ENCODE peak calls at places on chromosomes 7 and 10, in six cellular contexts. One of them, this sample, is unnamed.

GRCh38 chr7:3730271-3730670 is 429.2 kb downstream of the SDK1 start:
- DNase-seq in CD8-positive, alpha-beta T cell: no peak
- DNase-seq in fibroblast of pulmonary artery: peak
- DNase-seq in IMR-90: peak
- DNase-seq in choroid plexus epithelial cell: no peak
- DNase-seq in A549: no peak
- DNase-seq in this sample: no peak

GRCh38 chr10:112262556-112262955 is 20.6 kb upstream of the TECTB start:
- DNase-seq in CD8-positive, alpha-beta T cell: no peak
- DNase-seq in fibroblast of pulmonary artery: no peak
- DNase-seq in IMR-90: peak
- DNase-seq in choroid plexus epithelial cell: no peak
- DNase-seq in A549: no peak
- DNase-seq in this sample: no peak

GRCh38 chr7:128112781-128113221 is 81.6 kb upstream of the LRRC4 start:
- DNase-seq in CD8-positive, alpha-beta T cell: no peak
- DNase-seq in fibroblast of pulmonary artery: no peak
- DNase-seq in IMR-90: no peak
- DNase-seq in choroid plexus epithelial cell: no peak
- DNase-seq in A549: no peak
- DNase-seq in this sample: no peak

GRCh38 chr7:4156190-4156589 is 525.9 kb upstream of the FOXK1 start:
- DNase-seq in CD8-positive, alpha-beta T cell: no peak
- DNase-seq in fibroblast of pulmonary artery: no peak
- DNase-seq in IMR-90: no peak
- DNase-seq in choroid plexus epithelial cell: no peak
- DNase-seq in A549: no peak
- DNase-seq in this sample: no peak

GRCh38 chr10:8633909-8634308 is 579.4 kb downstream of the GATA3 start:
- DNase-seq in CD8-positive, alpha-beta T cell: no peak
- DNase-seq in fibroblast of pulmonary artery: no peak
- DNase-seq in IMR-90: no peak
- DNase-seq in choroid plexus epithelial cell: no peak
- DNase-seq in A549: no peak
- DNase-seq in this sample: no peak

GRCh38 chr10:43012578-43012977 is 64.3 kb upstream of the RET start:
- DNase-seq in CD8-positive, alpha-beta T cell: no peak
- DNase-seq in fibroblast of pulmonary artery: no peak
- DNase-seq in IMR-90: no peak
- DNase-seq in choroid plexus epithelial cell: no peak
- DNase-seq in A549: no peak
- DNase-seq in this sample: no peak

GRCh38 chr10:91559170-91559569 is 73.7 kb downstream of the PPP1R3C start:
- DNase-seq in CD8-positive, alpha-beta T cell: no peak
- DNase-seq in fibroblast of pulmonary artery: no peak
- DNase-seq in IMR-90: no peak
- DNase-seq in choroid plexus epithelial cell: no peak
- DNase-seq in A549: no peak
- DNase-seq in this sample: no peak

GRCh38 chr7:5382281-5383041 is 41.2 kb downstream of the TNRC18 start:
- DNase-seq in CD8-positive, alpha-beta T cell: no peak
- DNase-seq in fibroblast of pulmonary artery: peak
- DNase-seq in IMR-90: peak
- DNase-seq in choroid plexus epithelial cell: peak
- DNase-seq in A549: no peak
- DNase-seq in this sample: no peak

GRCh38 chr10:61941202-61941651 is 39.7 kb downstream of the ARID5B start:
- DNase-seq in CD8-positive, alpha-beta T cell: no peak
- DNase-seq in fibroblast of pulmonary artery: no peak
- DNase-seq in IMR-90: no peak
- DNase-seq in choroid plexus epithelial cell: no peak
- DNase-seq in A549: no peak
- DNase-seq in this sample: no peak

GRCh38 chr10:21519981-21520436 is 5.5 kb downstream of the SKIDA1 start:
- DNase-seq in CD8-positive, alpha-beta T cell: no peak
- DNase-seq in fibroblast of pulmonary artery: peak
- DNase-seq in IMR-90: peak
- DNase-seq in choroid plexus epithelial cell: peak
- DNase-seq in A549: peak
- DNase-seq in this sample: no peak

GRCh38 chr7:73841689-73842247 is 548 bp downstream of the METTL27 start:
- DNase-seq in CD8-positive, alpha-beta T cell: no peak
- DNase-seq in fibroblast of pulmonary artery: no peak
- DNase-seq in IMR-90: no peak
- DNase-seq in choroid plexus epithelial cell: no peak
- DNase-seq in A549: peak
- DNase-seq in this sample: no peak

GRCh38 chr7:33286521-33286920 is 157.2 kb downstream of the BBS9 start:
- DNase-seq in CD8-positive, alpha-beta T cell: no peak
- DNase-seq in fibroblast of pulmonary artery: no peak
- DNase-seq in IMR-90: no peak
- DNase-seq in choroid plexus epithelial cell: no peak
- DNase-seq in A549: no peak
- DNase-seq in this sample: no peak

GRCh38 chr7:1705856-1706255 is 35.8 kb downstream of the ELFN1 start:
- DNase-seq in CD8-positive, alpha-beta T cell: no peak
- DNase-seq in fibroblast of pulmonary artery: no peak
- DNase-seq in IMR-90: no peak
- DNase-seq in choroid plexus epithelial cell: no peak
- DNase-seq in A549: no peak
- DNase-seq in this sample: no peak

GRCh38 chr7:149172534-149172920 is 22.8 kb upstream of the ZNF282 start:
- DNase-seq in CD8-positive, alpha-beta T cell: no peak
- DNase-seq in fibroblast of pulmonary artery: no peak
- DNase-seq in IMR-90: no peak
- DNase-seq in choroid plexus epithelial cell: no peak
- DNase-seq in A549: no peak
- DNase-seq in this sample: no peak

GRCh38 chr7:30470783-30471182 is 7.8 kb downstream of the NOD1 start:
- DNase-seq in CD8-positive, alpha-beta T cell: no peak
- DNase-seq in fibroblast of pulmonary artery: peak
- DNase-seq in IMR-90: peak
- DNase-seq in choroid plexus epithelial cell: peak
- DNase-seq in A549: peak
- DNase-seq in this sample: no peak

GRCh38 chr10:104076743-104077160 is 8.9 kb downstream of the COL17A1 start:
- DNase-seq in CD8-positive, alpha-beta T cell: no peak
- DNase-seq in fibroblast of pulmonary artery: peak
- DNase-seq in IMR-90: peak
- DNase-seq in choroid plexus epithelial cell: peak
- DNase-seq in A549: no peak
- DNase-seq in this sample: peak

GRCh38 chr7:83648464-83649241 is at the start of gene SEMA3E:
- DNase-seq in CD8-positive, alpha-beta T cell: no peak
- DNase-seq in fibroblast of pulmonary artery: peak
- DNase-seq in IMR-90: peak
- DNase-seq in choroid plexus epithelial cell: peak
- DNase-seq in A549: peak
- DNase-seq in this sample: peak

GRCh38 chr10:4947039-4947634 is 16.1 kb upstream of the AKR1C1 start:
- DNase-seq in CD8-positive, alpha-beta T cell: no peak
- DNase-seq in fibroblast of pulmonary artery: peak
- DNase-seq in IMR-90: peak
- DNase-seq in choroid plexus epithelial cell: peak
- DNase-seq in A549: peak
- DNase-seq in this sample: peak

GRCh38 chr7:83696101-83696500 is 47.2 kb upstream of the SEMA3E start:
- DNase-seq in CD8-positive, alpha-beta T cell: no peak
- DNase-seq in fibroblast of pulmonary artery: no peak
- DNase-seq in IMR-90: no peak
- DNase-seq in choroid plexus epithelial cell: no peak
- DNase-seq in A549: no peak
- DNase-seq in this sample: no peak

DNA sequence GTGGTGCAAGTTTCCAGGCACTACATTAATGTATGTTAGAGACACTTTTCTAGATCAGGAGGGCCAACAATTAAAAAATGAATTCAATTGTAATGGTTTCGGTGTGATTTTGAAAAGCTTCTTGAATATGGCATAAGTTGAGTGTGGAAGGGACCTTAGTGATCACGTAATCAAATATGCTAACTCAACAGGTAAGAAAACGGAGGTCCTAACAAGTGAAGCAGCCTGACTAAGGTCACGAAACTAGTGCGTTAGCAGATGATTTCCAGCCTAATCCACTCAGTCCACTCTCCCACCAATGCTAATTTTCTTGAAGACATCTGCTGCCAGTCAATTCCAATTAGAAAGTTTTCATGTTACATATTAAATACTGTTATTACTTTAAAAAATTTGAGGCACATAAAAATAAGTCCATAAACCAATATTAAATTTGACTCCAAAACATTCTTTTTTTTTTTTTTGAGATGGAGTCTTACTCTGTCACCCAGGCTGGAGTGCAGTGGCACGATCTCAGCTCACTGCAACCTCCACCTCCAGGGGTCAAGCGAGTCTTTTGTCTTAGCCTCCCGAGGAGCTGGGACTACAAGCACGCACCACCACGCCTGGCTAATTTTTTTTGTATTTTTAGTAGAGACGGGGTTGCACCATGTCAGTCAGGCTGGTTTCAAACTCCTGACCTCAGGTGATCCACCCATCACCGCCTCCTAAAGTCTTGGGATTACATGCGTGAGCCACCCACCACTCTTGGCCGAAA is 2.3 kb upstream of the RSBN1L start:
- DNase-seq in CD8-positive, alpha-beta T cell: no peak
- DNase-seq in fibroblast of pulmonary artery: no peak
- DNase-seq in IMR-90: no peak
- DNase-seq in choroid plexus epithelial cell: no peak
- DNase-seq in A549: no peak
- DNase-seq in this sample: no peak
- H3K4me3 ChIP-seq in CD8-positive, alpha-beta T cell: no peak
- H3K4me3 ChIP-seq in fibroblast of pulmonary artery: no peak
- H3K4me3 ChIP-seq in IMR-90: no peak
- H3K4me3 ChIP-seq in choroid plexus epithelial cell: no peak
- H3K4me3 ChIP-seq in A549: no peak
- H3K4me3 ChIP-seq in this sample: no peak

GRCh38 chr10:70139997-70140250 is 6.6 kb downstream of the TYSND1 start:
- DNase-seq in CD8-positive, alpha-beta T cell: no peak
- DNase-seq in fibroblast of pulmonary artery: no peak
- DNase-seq in IMR-90: no peak
- DNase-seq in choroid plexus epithelial cell: no peak
- DNase-seq in A549: no peak
- DNase-seq in this sample: no peak

GRCh38 chr10:70137927-70138883 is 5.6 kb upstream of the AIFM2 start:
- DNase-seq in CD8-positive, alpha-beta T cell: no peak
- DNase-seq in fibroblast of pulmonary artery: no peak
- DNase-seq in IMR-90: no peak
- DNase-seq in choroid plexus epithelial cell: no peak
- DNase-seq in A549: no peak
- DNase-seq in this sample: no peak

GRCh38 chr10:70140297-70140696 is 6.2 kb downstream of the TYSND1 start:
- DNase-seq in CD8-positive, alpha-beta T cell: no peak
- DNase-seq in fibroblast of pulmonary artery: no peak
- DNase-seq in IMR-90: no peak
- DNase-seq in choroid plexus epithelial cell: no peak
- DNase-seq in A549: no peak
- DNase-seq in this sample: no peak

GRCh38 chr10:70137135-70137534 is 4.5 kb upstream of the AIFM2 start:
- DNase-seq in CD8-positive, alpha-beta T cell: no peak
- DNase-seq in fibroblast of pulmonary artery: no peak
- DNase-seq in IMR-90: no peak
- DNase-seq in choroid plexus epithelial cell: no peak
- DNase-seq in A549: no peak
- DNase-seq in this sample: no peak

DNA sequence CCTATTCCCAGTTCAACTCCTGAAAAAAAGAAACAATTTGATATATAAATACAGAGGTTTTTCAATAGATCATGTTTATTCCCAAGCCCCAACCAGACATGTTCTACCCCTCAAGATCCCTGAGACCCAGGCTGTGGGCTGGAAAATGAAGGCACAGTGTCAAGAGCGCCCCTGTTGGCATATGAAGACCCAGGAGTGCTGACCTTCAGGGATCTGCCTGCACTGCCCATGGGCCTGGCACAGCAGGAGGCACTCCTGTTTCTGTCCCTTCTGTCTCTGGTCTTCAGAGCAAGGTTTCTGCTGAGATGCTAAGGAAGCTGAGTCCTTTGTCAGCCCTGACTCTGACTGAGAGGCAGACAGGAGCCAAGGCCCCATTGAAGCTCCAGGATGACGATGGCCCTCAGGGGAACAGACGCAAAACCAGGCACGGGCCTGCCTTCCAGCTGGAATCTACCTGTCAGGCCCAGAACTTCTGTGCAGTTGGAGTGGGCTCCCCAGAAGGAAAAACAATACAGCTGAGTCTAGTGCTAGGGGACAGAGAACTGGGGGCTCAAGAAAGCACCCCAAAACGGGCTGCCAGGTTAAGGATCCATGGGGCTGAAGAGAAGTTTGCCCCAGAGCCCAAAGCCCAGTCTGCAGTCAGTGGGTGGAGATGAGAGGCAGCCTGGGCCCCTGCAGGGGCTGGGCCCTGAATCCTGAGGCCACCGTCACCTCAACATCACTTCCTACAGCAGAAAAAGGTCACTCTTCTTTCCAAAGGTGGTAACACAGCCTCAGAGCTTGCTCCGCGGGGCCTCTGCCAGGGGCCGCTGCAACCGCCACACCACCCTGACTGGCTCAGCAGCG is 6.7 kb upstream of the AIFM2 start:
- DNase-seq in CD8-positive, alpha-beta T cell: no peak
- DNase-seq in fibroblast of pulmonary artery: no peak
- DNase-seq in IMR-90: no peak
- DNase-seq in choroid plexus epithelial cell: no peak
- DNase-seq in A549: no peak
- DNase-seq in this sample: no peak
- TF ChIP-seq CTCF in CD8-positive, alpha-beta T cell: no peak
- TF ChIP-seq CTCF in fibroblast of pulmonary artery: no peak
- TF ChIP-seq CTCF in IMR-90: no peak
- TF ChIP-seq CTCF in choroid plexus epithelial cell: no peak
- TF ChIP-seq CTCF in A549: no peak
- TF ChIP-seq CTCF in this sample: no peak

DNA sequence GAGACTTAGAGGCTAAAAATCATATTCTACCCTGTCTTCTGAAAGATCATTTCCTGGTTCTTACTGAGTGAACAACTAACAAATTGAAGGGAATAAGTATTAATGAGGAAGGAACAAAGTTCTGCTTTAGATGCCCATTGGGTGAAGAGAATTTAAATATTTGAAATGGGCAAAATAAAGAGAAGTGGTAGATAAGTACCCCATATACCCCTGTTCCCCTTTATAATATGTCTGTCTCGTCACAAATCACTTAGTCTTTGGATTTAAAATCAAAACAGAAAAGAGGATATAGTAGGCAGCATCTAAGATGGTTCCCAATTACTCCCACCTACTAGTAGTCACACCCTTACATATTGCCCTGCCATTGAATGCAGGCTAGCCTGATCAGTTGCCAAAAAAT is 13.3 kb downstream of the TES start:
- DNase-seq in CD8-positive, alpha-beta T cell: no peak
- DNase-seq in fibroblast of pulmonary artery: no peak
- DNase-seq in IMR-90: no peak
- DNase-seq in choroid plexus epithelial cell: no peak
- DNase-seq in A549: no peak
- DNase-seq in this sample: no peak
- H3K4me3 ChIP-seq in CD8-positive, alpha-beta T cell: no peak
- H3K4me3 ChIP-seq in fibroblast of pulmonary artery: no peak
- H3K4me3 ChIP-seq in IMR-90: no peak
- H3K4me3 ChIP-seq in choroid plexus epithelial cell: no peak
- H3K4me3 ChIP-seq in A549: no peak
- H3K4me3 ChIP-seq in this sample: no peak

DNA sequence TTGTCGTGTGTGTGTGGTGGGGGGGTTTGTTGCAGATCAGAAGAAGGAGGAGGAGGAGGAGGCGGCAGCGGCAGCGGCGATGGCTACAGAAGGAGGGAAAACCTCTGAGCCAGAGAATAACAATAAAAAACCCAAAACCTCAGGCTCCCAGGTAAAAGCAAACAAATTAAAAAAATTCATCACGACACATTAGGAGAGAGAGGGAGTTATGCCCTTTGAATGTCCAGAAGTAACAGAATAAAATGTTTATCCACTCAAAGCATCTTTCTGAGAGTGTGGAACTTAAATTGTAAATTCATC is 709 bp downstream of the SP4 start:
- DNase-seq in CD8-positive, alpha-beta T cell: no peak
- DNase-seq in fibroblast of pulmonary artery: no peak
- DNase-seq in IMR-90: no peak
- DNase-seq in choroid plexus epithelial cell: no peak
- DNase-seq in A549: no peak
- DNase-seq in this sample: no peak
- TF ChIP-seq CTCF in CD8-positive, alpha-beta T cell: no peak
- TF ChIP-seq CTCF in fibroblast of pulmonary artery: no peak
- TF ChIP-seq CTCF in IMR-90: no peak
- TF ChIP-seq CTCF in choroid plexus epithelial cell: no peak
- TF ChIP-seq CTCF in A549: no peak
- TF ChIP-seq CTCF in this sample: no peak

This sample was measured in retinal pigment epithelial cell.